ENCODE peak calls at places on chromosomes 5 and 9, in five cellular contexts. U is CD4-positive, alpha-beta memory T cell; F is EL; L is CD14-positive monocyte; K is iPS-NIHi11. Y is an unnamed sample.
A peak's percentile ranks its signal among the peaks of the same experiment; 100 is the strongest.

GRCh38 chr5:102654559-102655354 is 100.3 kb upstream of the PAM start:
- DNase-seq in U (no peak), F (no peak), L (no peak), K (no peak), Y (no peak)

GRCh38 chr5:29134418-29134817 is 2059.1 kb upstream of the CDH6 start:
- DNase-seq in U (no peak), F (no peak), L (no peak), K (no peak), Y (no peak)

GRCh38 chr5:79464695-79465332 is 49.1 kb downstream of the HOMER1 start:
- DNase-seq in U (peak; percentile 23), F (peak; percentile 40), L (no peak), K (peak; percentile 40), Y (no peak)

GRCh38 chr9:116247284-116247683 is 93.7 kb downstream of the PAPPA start:
- DNase-seq in U (no peak), F (no peak), L (no peak), K (no peak), Y (no peak)

GRCh38 chr5:24633705-24634325 is 11.0 kb downstream of the CDH10 start:
- DNase-seq in U (no peak), F (peak; percentile 13), L (no peak), K (peak; percentile 19), Y (no peak)

GRCh38 chr9:13125261-13125660 is 154.2 kb downstream of the MPDZ start:
- DNase-seq in U (no peak), F (no peak), L (no peak), K (no peak), Y (no peak)

GRCh38 chr5:176151286-176151685 is 86.9 kb upstream of the SIMC1 start:
- DNase-seq in U (no peak), F (peak; percentile 26), L (no peak), K (no peak), Y (no peak)

GRCh38 chr5:79069488-79070001 is at the start of the genes BHMT2 and DMGDH:
- DNase-seq in U (no peak), F (peak; percentile 73), L (no peak), K (peak; percentile 21), Y (peak; percentile 30)